ENCODE peak calls at places on chromosomes 1 and 21, in four cellular contexts. One of them, this sample, is unnamed.

GRCh38 chr1:192506741-192507155 is 68.8 kb upstream of the RGS1 start:
- DNase-seq in coronary artery: no peak
- DNase-seq in hepatocyte: peak
- DNase-seq in breast epithelium: no peak
- DNase-seq in this sample: no peak

GRCh38 chr1:86706018-86706417 is 1.6 kb downstream of the SH3GLB1 start:
- DNase-seq in coronary artery: no peak
- DNase-seq in hepatocyte: no peak
- DNase-seq in breast epithelium: no peak
- DNase-seq in this sample: no peak

GRCh38 chr1:87219626-87220025 is 109.1 kb upstream of the LMO4 start:
- DNase-seq in hepatocyte: no peak
- DNase-seq in breast epithelium: no peak
- DNase-seq in coronary artery: no peak
- DNase-seq in this sample: no peak

GRCh38 chr1:215146252-215146975 is 63.9 kb downstream of the KCNK2 start:
- DNase-seq in coronary artery: no peak
- DNase-seq in breast epithelium: no peak
- DNase-seq in hepatocyte: peak
- DNase-seq in this sample: no peak

GRCh38 chr1:236168716-236169429 is 26.5 kb downstream of the GPR137B start:
- DNase-seq in hepatocyte: peak
- DNase-seq in coronary artery: no peak
- DNase-seq in breast epithelium: peak
- DNase-seq in this sample: no peak

GRCh38 chr1:184892116-184892515 is 82.2 kb downstream of the NIBAN1 start:
- DNase-seq in breast epithelium: no peak
- DNase-seq in hepatocyte: no peak
- DNase-seq in coronary artery: no peak
- DNase-seq in this sample: no peak

GRCh38 chr1:113980120-113980519 is 846 bp downstream of the OLFML3 start:
- DNase-seq in hepatocyte: peak
- DNase-seq in breast epithelium: no peak
- DNase-seq in coronary artery: no peak
- DNase-seq in this sample: no peak

GRCh38 chr1:178768423-178768822 is 43.4 kb downstream of the RALGPS2 start:
- DNase-seq in coronary artery: no peak
- DNase-seq in breast epithelium: no peak
- DNase-seq in hepatocyte: no peak
- DNase-seq in this sample: no peak

GRCh38 chr1:214380418-214380817 is 99.5 kb downstream of the SMYD2 start:
- DNase-seq in hepatocyte: peak
- DNase-seq in coronary artery: no peak
- DNase-seq in breast epithelium: peak
- DNase-seq in this sample: no peak

GRCh38 chr1:1307908-1308755 is at the start of the genes ACAP3 and PUSL1:
- DNase-seq in coronary artery: peak
- DNase-seq in breast epithelium: peak
- DNase-seq in hepatocyte: peak
- DNase-seq in this sample: peak

GRCh38 chr1:25117233-25117823 is 115.0 kb downstream of the SYF2 start:
- DNase-seq in hepatocyte: peak
- DNase-seq in breast epithelium: no peak
- DNase-seq in coronary artery: no peak
- DNase-seq in this sample: no peak

GRCh38 chr1:93034397-93034796 is 44.7 kb upstream of the MTF2 start:
- DNase-seq in hepatocyte: no peak
- DNase-seq in breast epithelium: no peak
- DNase-seq in coronary artery: no peak
- DNase-seq in this sample: no peak

GRCh38 chr1:64129708-64130107 is 73.7 kb upstream of the UBE2U start:
- DNase-seq in breast epithelium: no peak
- DNase-seq in coronary artery: no peak
- DNase-seq in hepatocyte: no peak
- DNase-seq in this sample: no peak

GRCh38 chr1:1344672-1345361 is 4.4 kb downstream of the DVL1 start:
- DNase-seq in coronary artery: no peak
- DNase-seq in hepatocyte: peak
- DNase-seq in breast epithelium: no peak
- DNase-seq in this sample: no peak

GRCh38 chr1:112934562-112934952 is 21.4 kb downstream of the SLC16A1 start:
- DNase-seq in hepatocyte: no peak
- DNase-seq in coronary artery: no peak
- DNase-seq in breast epithelium: no peak
- DNase-seq in this sample: no peak

GRCh38 chr1:210792250-210792649 is 341.7 kb downstream of the KCNH1 start:
- DNase-seq in breast epithelium: no peak
- DNase-seq in hepatocyte: no peak
- DNase-seq in coronary artery: no peak
- DNase-seq in this sample: no peak

GRCh38 chr1:214076341-214077035 is 88.7 kb downstream of the PROX1 start:
- DNase-seq in breast epithelium: no peak
- DNase-seq in hepatocyte: no peak
- DNase-seq in coronary artery: no peak
- DNase-seq in this sample: no peak

GRCh38 chr1:51642739-51643142 is 25.8 kb downstream of the OSBPL9 start:
- DNase-seq in coronary artery: no peak
- DNase-seq in breast epithelium: no peak
- DNase-seq in hepatocyte: peak
- DNase-seq in this sample: no peak

GRCh38 chr21:35204850-35205564 is 155.9 kb upstream of the RUNX1 start:
- DNase-seq in coronary artery: peak
- DNase-seq in hepatocyte: peak
- DNase-seq in breast epithelium: no peak
- DNase-seq in this sample: peak

GRCh38 chr1:53552146-53552940 is 93.1 kb downstream of the DMRTB1 start:
- DNase-seq in hepatocyte: no peak
- DNase-seq in breast epithelium: no peak
- DNase-seq in coronary artery: no peak
- DNase-seq in this sample: no peak

GRCh38 chr1:185646202-185646683 is 87.9 kb upstream of the HMCN1 start:
- DNase-seq in hepatocyte: peak
- DNase-seq in coronary artery: no peak
- DNase-seq in breast epithelium: peak
- DNase-seq in this sample: no peak

GRCh38 chr1:239308701-239309333 is 77.6 kb upstream of the CHRM3 start:
- DNase-seq in coronary artery: no peak
- DNase-seq in hepatocyte: peak
- DNase-seq in breast epithelium: no peak
- DNase-seq in this sample: no peak

GRCh38 chr1:29370067-29370466 is 133.7 kb downstream of the PTPRU start:
- DNase-seq in coronary artery: peak
- DNase-seq in breast epithelium: no peak
- DNase-seq in hepatocyte: no peak
- DNase-seq in this sample: no peak

GRCh38 chr1:230426246-230427101 is at the start of gene PGBD5:
- DNase-seq in hepatocyte: peak
- DNase-seq in breast epithelium: peak
- DNase-seq in coronary artery: no peak
- DNase-seq in this sample: no peak

GRCh38 chr1:54404939-54405880 is 984 bp downstream of the SSBP3 start:
- DNase-seq in hepatocyte: peak
- DNase-seq in breast epithelium: no peak
- DNase-seq in coronary artery: no peak
- DNase-seq in this sample: no peak

GRCh38 chr1:148160421-148161251 is 8.6 kb upstream of the NBPF11 start:
- DNase-seq in coronary artery: no peak
- DNase-seq in hepatocyte: no peak
- DNase-seq in breast epithelium: no peak
- DNase-seq in this sample: no peak

GRCh38 chr1:18261891-18262290 is 154.3 kb downstream of the IGSF21 start:
- DNase-seq in hepatocyte: no peak
- DNase-seq in breast epithelium: no peak
- DNase-seq in coronary artery: no peak
- DNase-seq in this sample: no peak

GRCh38 chr1:151739590-151740355 is 18.5 kb downstream of the RIIAD1 start:
- DNase-seq in coronary artery: no peak
- DNase-seq in breast epithelium: peak
- DNase-seq in hepatocyte: peak
- DNase-seq in this sample: no peak

GRCh38 chr1:223748773-223749733 is 36.7 kb downstream of the CAPN2 start:
- DNase-seq in breast epithelium: peak
- DNase-seq in coronary artery: peak
- DNase-seq in hepatocyte: peak
- DNase-seq in this sample: no peak

GRCh38 chr1:19643113-19643512 is 998 bp upstream of the NBL1 start:
- DNase-seq in hepatocyte: peak
- DNase-seq in breast epithelium: no peak
- DNase-seq in coronary artery: peak
- DNase-seq in this sample: no peak

GRCh38 chr1:68180441-68181164 is 51.7 kb downstream of the WLS start:
- DNase-seq in breast epithelium: no peak
- DNase-seq in coronary artery: no peak
- DNase-seq in hepatocyte: no peak
- DNase-seq in this sample: no peak

GRCh38 chr1:240658312-240658975 is 46.5 kb upstream of the GREM2 start:
- DNase-seq in hepatocyte: no peak
- DNase-seq in coronary artery: no peak
- DNase-seq in breast epithelium: no peak
- DNase-seq in this sample: no peak

GRCh38 chr1:224497714-224498573 is 63.3 kb upstream of the WDR26 start:
- DNase-seq in coronary artery: no peak
- DNase-seq in hepatocyte: peak
- DNase-seq in breast epithelium: peak
- DNase-seq in this sample: no peak

GRCh38 chr1:41387667-41388091 is 26.4 kb downstream of the FOXO6 start:
- DNase-seq in coronary artery: peak
- DNase-seq in breast epithelium: peak
- DNase-seq in hepatocyte: peak
- DNase-seq in this sample: no peak

GRCh38 chr1:98405581-98406059 is 255.9 kb upstream of the SNX7 start:
- DNase-seq in hepatocyte: no peak
- DNase-seq in breast epithelium: no peak
- DNase-seq in coronary artery: no peak
- DNase-seq in this sample: no peak

DNA sequence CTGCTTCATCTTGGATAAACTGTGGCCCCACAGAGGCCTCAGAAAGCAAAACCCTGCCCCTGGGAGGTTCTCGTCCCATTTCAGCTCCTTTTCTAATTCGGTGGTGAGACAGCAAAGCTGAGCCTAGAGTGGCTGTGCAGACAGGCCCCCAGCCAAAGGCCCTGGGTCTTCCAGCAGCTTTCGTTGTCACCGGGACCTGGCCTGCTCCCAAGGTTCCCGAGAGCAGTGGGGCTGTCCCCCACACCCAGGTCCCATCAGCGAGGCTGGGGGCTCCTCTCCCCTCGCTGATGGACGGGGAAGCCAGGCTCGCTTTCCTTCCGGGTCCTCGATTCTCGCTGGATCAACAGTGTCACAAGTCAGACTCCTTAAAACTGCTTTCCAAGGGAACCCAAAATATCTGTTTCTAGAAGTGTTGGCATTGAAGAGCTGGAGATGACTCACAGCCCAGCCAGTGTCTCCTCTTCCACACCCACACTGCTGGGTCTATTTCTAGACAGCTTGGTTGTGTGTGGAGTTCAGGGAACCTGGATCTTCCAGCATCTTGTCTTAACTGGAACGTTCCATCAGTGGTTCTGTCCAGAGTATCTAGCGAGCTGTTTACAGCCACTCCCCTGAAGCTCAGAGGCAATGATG is 35.0 kb downstream of the RRP1 start:
- DNase-seq in coronary artery: no peak
- DNase-seq in breast epithelium: no peak
- DNase-seq in hepatocyte: no peak
- DNase-seq in this sample: no peak
- H3K4me3 ChIP-seq in coronary artery: no peak
- H3K4me3 ChIP-seq in breast epithelium: no peak
- H3K4me3 ChIP-seq in hepatocyte: no peak
- H3K4me3 ChIP-seq in this sample: no peak

GRCh38 chr1:161018631-161018930 is 2.4 kb downstream of the F11R start:
- DNase-seq in coronary artery: no peak
- DNase-seq in hepatocyte: no peak
- DNase-seq in breast epithelium: no peak
- DNase-seq in this sample: no peak

GRCh38 chr1:161019767-161020572 is 982 bp downstream of the F11R start:
- DNase-seq in coronary artery: no peak
- DNase-seq in breast epithelium: no peak
- DNase-seq in hepatocyte: no peak
- DNase-seq in this sample: no peak

GRCh38 chr1:161020573-161021167 is at the start of gene F11R:
- DNase-seq in coronary artery: no peak
- DNase-seq in hepatocyte: peak
- DNase-seq in breast epithelium: peak
- DNase-seq in this sample: no peak

GRCh38 chr1:161021168-161021958 is 411 bp upstream of the F11R start:
- DNase-seq in breast epithelium: peak
- DNase-seq in coronary artery: peak
- DNase-seq in hepatocyte: peak
- DNase-seq in this sample: no peak

GRCh38 chr1:161017756-161018630 is 3.0 kb downstream of the F11R start:
- DNase-seq in coronary artery: no peak
- DNase-seq in hepatocyte: no peak
- DNase-seq in breast epithelium: no peak
- DNase-seq in this sample: no peak
- H3K4me3 ChIP-seq in coronary artery: no peak
- H3K4me3 ChIP-seq in hepatocyte: no peak
- H3K4me3 ChIP-seq in breast epithelium: no peak
- H3K4me3 ChIP-seq in this sample: no peak

GRCh38 chr1:84754376-84754672 is 64.1 kb upstream of the SSX2IP start:
- DNase-seq in hepatocyte: no peak
- DNase-seq in coronary artery: no peak
- DNase-seq in breast epithelium: no peak
- DNase-seq in this sample: no peak
- H3K4me3 ChIP-seq in hepatocyte: no peak
- H3K4me3 ChIP-seq in coronary artery: no peak
- H3K4me3 ChIP-seq in breast epithelium: no peak
- H3K4me3 ChIP-seq in this sample: no peak

DNA sequence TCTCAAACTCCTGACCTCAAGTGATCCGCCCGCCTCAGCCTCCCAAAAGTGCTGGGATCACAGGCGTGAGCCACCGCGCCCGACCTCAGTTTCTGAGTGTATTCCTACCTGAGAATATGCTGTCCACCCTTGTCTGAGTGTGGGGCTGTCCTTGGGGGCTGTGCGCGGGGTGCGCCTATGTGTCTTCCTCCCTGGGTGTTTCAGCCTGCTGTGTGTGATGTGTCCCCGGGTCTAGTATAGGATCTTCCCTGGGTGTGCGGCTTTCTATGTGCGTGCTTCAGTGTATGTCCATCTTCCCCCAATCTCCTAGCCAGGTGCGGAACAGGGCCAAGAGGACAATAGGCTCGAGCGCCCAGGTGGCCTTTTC is 8.3 kb upstream of the ID3 start:
- DNase-seq in hepatocyte: no peak
- DNase-seq in coronary artery: no peak
- DNase-seq in breast epithelium: no peak
- DNase-seq in this sample: no peak
- H3K4me3 ChIP-seq in hepatocyte: no peak
- H3K4me3 ChIP-seq in coronary artery: peak
- H3K4me3 ChIP-seq in breast epithelium: peak
- H3K4me3 ChIP-seq in this sample: peak

GRCh38 chr1:12063141-12064072 is at the start of gene TNFRSF8:
- DNase-seq in breast epithelium: no peak
- DNase-seq in coronary artery: no peak
- DNase-seq in hepatocyte: no peak
- DNase-seq in this sample: no peak
- H3K4me3 ChIP-seq in breast epithelium: peak
- H3K4me3 ChIP-seq in coronary artery: peak
- H3K4me3 ChIP-seq in hepatocyte: no peak
- H3K4me3 ChIP-seq in this sample: peak

This sample was measured in thoracic aorta.